ENCODE peak calls at places on chromosome 10, in seven cellular contexts. Y is PC-3, X is HL-60, S is spleen, E is GM23338, Q is cardiac fibroblast, Z is choroid plexus epithelial cell. B is an unnamed sample.
A peak's percentile ranks its signal among the peaks of the same experiment; 100 is the strongest.

GRCh38 chr10:125012851-125013528 is 71.1 kb downstream of the ZRANB1 start:
- DNase-seq in E (no peak), Z (no peak), Y (no peak), X (no peak), Q (no peak), S (no peak), B (no peak)

GRCh38 chr10:92181575-92181974 is 109.3 kb downstream of the CPEB3 start:
- DNase-seq in Q (peak; percentile 14), Z (peak; percentile 30), E (peak; percentile 32), Y (peak; percentile 9), X (no peak), S (no peak), B (peak; percentile 9)

GRCh38 chr10:121525276-121526039 is 72.8 kb downstream of the FGFR2 start:
- DNase-seq in Z (no peak), Q (no peak), Y (no peak), X (no peak), E (no peak), S (no peak), B (no peak)

GRCh38 chr10:102649770-102650654 is 5.7 kb downstream of the TRIM8 start:
- DNase-seq in X (no peak), Y (no peak), S (peak; percentile 74), Z (no peak), Q (no peak), E (peak; percentile 57), B (no peak)

GRCh38 chr10:12534824-12535223 is 185.5 kb downstream of the CAMK1D start:
- DNase-seq in Q (no peak), X (no peak), Y (peak; percentile 43), Z (peak; percentile 30), E (no peak), S (no peak), B (no peak)

GRCh38 chr10:96333091-96333490 is 25.7 kb downstream of the OPALIN start:
- DNase-seq in X (no peak), Q (no peak), E (no peak), Y (no peak), Z (no peak), S (no peak), B (no peak)

GRCh38 chr10:103884681-103885139 is 29.3 kb upstream of the SH3PXD2A start:
- DNase-seq in X (no peak), Q (peak; percentile 75), E (peak; percentile 81), S (no peak), Z (peak; percentile 73), Y (peak; percentile 75), B (peak; percentile 73)

GRCh38 chr10:114174462-114175190 is 623 bp upstream of the CCDC186 start:
- DNase-seq in E (peak; percentile 45), S (peak; percentile 88), Z (peak; percentile 84), Y (no peak), Q (peak; percentile 51), X (peak; percentile 41), B (peak; percentile 87)

GRCh38 chr10:92204238-92204637 is 86.6 kb downstream of the CPEB3 start:
- DNase-seq in Z (no peak), E (no peak), Q (no peak), X (no peak), S (no peak), Y (no peak), B (no peak)

GRCh38 chr10:93773120-93773519 is 15.4 kb downstream of the LGI1 start:
- DNase-seq in Y (no peak), Q (no peak), X (no peak), Z (no peak), E (no peak), S (no peak), B (no peak)

GRCh38 chr10:125823663-125824251 is 411 bp downstream of the BCCIP start:
- DNase-seq in Q (peak; percentile 4), X (no peak), S (peak; percentile 84), Y (no peak), Z (peak; percentile 19), E (peak; percentile 18), B (peak; percentile 5)

GRCh38 chr10:125081931-125082330 is 78.4 kb downstream of the CTBP2 start:
- DNase-seq in E (no peak), S (peak; percentile 67), Z (no peak), Y (no peak), X (no peak), Q (no peak), B (no peak)

GRCh38 chr10:13890617-13891541 is 304.1 kb downstream of the PRPF18 start:
- DNase-seq in Y (no peak), E (peak; percentile 60), Q (peak; percentile 58), S (no peak), X (no peak), Z (peak; percentile 59), B (no peak)

GRCh38 chr10:26216577-26216948 is at the start of gene GAD2:
- DNase-seq in E (peak; percentile 40), Z (no peak), Y (no peak), S (no peak), Q (no peak), X (no peak), B (no peak)

GRCh38 chr10:110445871-110446270 is 51.8 kb upstream of the DUSP5 start:
- DNase-seq in Y (no peak), E (no peak), X (no peak), Z (no peak), Q (no peak), S (peak; percentile 18), B (no peak)

GRCh38 chr10:8043569-8044306 is 10.8 kb upstream of the GATA3 start:
- DNase-seq in S (no peak), Q (no peak), X (no peak), E (peak; percentile 89), Z (no peak), Y (no peak), B (no peak)

GRCh38 chr10:71748671-71749191 is 24.6 kb downstream of the VSIR start:
- DNase-seq in Y (no peak), Z (no peak), Q (peak; percentile 38), X (peak; percentile 90), E (no peak), S (peak; percentile 96), B (no peak)
- TF ChIP-seq CTCF in Y (no peak), Z (no peak), Q (no peak), X (no peak), E (peak; percentile 13), S (peak; percentile 39), B (no peak)

GRCh38 chr10:117741524-117741923 is 199.0 kb downstream of the EMX2 start:
- DNase-seq in S (no peak), Z (no peak), Q (no peak), X (no peak), Y (no peak), E (peak; percentile 39), B (no peak)
- TF ChIP-seq CTCF in S (no peak), Z (peak; percentile 17), Q (peak; percentile 7), X (no peak), Y (peak; percentile 33), E (peak; percentile 6), B (peak; percentile 30)

DNA sequence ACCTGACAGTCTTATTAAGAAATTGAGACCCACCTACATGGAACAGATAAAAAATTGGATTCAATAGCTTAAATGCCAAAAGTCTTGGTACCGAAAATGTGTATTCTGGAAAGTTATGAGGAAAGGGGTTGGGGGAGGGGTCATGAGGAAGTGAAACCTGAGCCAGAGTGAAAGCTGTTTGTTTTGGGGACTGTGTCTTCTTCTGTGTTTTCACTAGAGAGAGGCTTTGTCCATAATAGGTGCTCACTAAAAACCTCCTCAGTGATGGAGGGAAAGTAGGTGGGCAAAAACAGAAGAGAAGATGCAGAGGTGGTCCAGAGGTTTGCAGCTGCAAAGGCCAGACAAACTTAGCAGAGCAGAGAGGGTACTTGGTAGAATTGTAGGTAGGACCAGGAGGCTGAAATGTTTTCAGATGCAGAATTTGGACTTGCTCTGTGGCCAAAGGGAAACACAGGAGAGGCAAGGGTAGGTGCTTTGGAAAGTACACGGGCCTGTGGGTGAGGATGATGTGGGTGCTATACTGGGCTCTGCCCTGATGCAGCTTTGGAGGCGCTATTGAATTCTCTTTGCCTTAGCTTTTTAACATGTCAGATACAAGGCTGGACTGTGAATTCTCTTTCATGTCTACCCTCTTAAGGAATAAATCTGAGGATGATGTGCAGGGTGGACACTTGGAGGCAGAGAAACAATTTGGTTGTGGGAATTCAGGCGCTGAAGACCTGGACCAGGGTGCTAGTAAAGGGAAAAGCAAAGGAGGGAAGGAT is 254.6 kb downstream of the PTEN start:
- DNase-seq in Z (peak; percentile 34), Y (no peak), E (peak; percentile 53), X (no peak), S (no peak), Q (no peak), B (no peak)
- TF ChIP-seq CTCF in Z (peak; percentile 46), Y (no peak), E (peak; percentile 57), X (no peak), S (no peak), Q (peak; percentile 18), B (no peak)

DNA sequence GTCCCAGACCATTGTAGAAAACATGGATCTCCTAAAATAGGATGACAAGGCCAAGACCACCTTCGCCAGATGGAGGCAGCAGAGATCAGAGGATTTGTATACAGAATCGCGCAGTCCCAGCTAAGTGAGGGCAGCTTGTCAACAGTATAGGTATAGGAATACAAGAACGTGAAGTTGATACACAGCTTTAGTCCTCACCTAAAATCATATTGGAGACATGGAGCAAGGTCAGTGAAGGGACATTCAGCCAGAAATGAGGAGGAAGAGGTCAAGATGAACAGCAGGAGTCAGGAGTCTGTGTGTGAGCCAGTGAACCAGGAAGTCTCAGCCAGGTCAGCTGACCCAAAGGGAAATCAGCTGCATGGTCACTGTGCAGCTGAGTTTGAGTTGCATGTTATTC is 263.4 kb upstream of the PRKCQ start:
- DNase-seq in Z (no peak), Y (no peak), S (no peak), E (no peak), Q (no peak), X (no peak), B (no peak)
- TF ChIP-seq CTCF in Z (no peak), Y (peak; percentile 25), S (no peak), E (peak; percentile 42), Q (no peak), X (no peak), B (no peak)

GRCh38 chr10:109277456-109277855 is 645.9 kb downstream of the XPNPEP1 start:
- DNase-seq in Y (no peak), X (no peak), S (no peak), Z (no peak), E (no peak), Q (no peak), B (no peak)

GRCh38 chr10:109281347-109281746 is 642.0 kb downstream of the XPNPEP1 start:
- DNase-seq in E (no peak), Q (no peak), S (no peak), Y (no peak), X (no peak), Z (no peak), B (no peak)

GRCh38 chr10:109275970-109276369 is 647.3 kb downstream of the XPNPEP1 start:
- DNase-seq in Z (no peak), S (no peak), X (no peak), E (no peak), Q (no peak), Y (peak; percentile 9), B (no peak)

GRCh38 chr10:109282510-109282909 is 640.8 kb downstream of the XPNPEP1 start:
- DNase-seq in Q (peak; percentile 13), X (no peak), S (no peak), E (no peak), Z (peak; percentile 77), Y (peak; percentile 35), B (no peak)

DNA sequence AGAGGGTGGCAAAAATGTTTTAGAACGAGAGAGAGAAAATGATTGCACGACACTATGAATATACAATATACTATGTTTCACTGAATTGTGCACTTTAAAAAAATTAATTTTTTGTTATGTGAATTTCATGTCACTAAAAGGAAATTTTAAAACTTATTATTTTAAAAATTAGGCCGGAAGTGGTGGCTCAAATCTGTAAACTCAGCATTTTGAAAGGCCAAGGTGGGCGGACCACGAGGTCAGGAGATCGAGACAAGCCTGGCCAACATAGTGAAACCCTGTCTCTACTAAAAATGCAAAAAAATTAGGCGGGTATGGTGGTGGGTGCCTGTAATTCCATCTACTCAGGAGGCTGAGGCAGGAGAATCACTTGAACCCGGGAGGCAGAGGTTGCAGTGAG is 642.5 kb downstream of the XPNPEP1 start:
- DNase-seq in Q (no peak), S (no peak), E (no peak), X (no peak), Y (no peak), Z (no peak), B (no peak)
- TF ChIP-seq CTCF in Q (no peak), S (no peak), E (no peak), X (no peak), Y (no peak), Z (no peak), B (no peak)